ENCODE peak calls at places on chromosomes 11 and 22, in four cellular contexts. G is GM12878, Q is HepG2, Y is H1. F is an unnamed sample.

GRCh38 chr11:8102965-8103364 is 22.0 kb downstream of the TUB start:
- DNase-seq in G (no peak), Q (no peak), Y (no peak), F (no peak)

GRCh38 chr11:10327254-10327653 is 22.4 kb downstream of the ADM start:
- DNase-seq in G (no peak), Q (no peak), Y (no peak), F (peak)

GRCh38 chr11:103541186-103541795 is 432.1 kb downstream of the DYNC2H1 start:
- DNase-seq in G (no peak), Q (no peak), Y (no peak), F (no peak)

GRCh38 chr22:19916006-19916405 is 25.6 kb upstream of the COMT start:
- DNase-seq in G (no peak), Q (no peak), Y (no peak), F (no peak)

GRCh38 chr22:37303821-37304274 is 21.5 kb downstream of the CYTH4 start:
- DNase-seq in G (no peak), Q (peak), Y (no peak), F (peak)

GRCh38 chr22:45757936-45758335 is 86.3 kb downstream of the ATXN10 start:
- DNase-seq in G (no peak), Q (no peak), Y (no peak), F (no peak)

GRCh38 chr22:50683086-50683993 is 10.7 kb downstream of the SHANK3 start:
- DNase-seq in G (peak), Q (no peak), Y (no peak), F (no peak)

GRCh38 chr11:123628936-123629683 is 25.3 kb downstream of the SCN3B start:
- DNase-seq in G (no peak), Q (no peak), Y (no peak), F (no peak)

GRCh38 chr11:44916316-44916715 is 34.4 kb downstream of the TP53I11 start:
- DNase-seq in G (no peak), Q (no peak), Y (no peak), F (no peak)

GRCh38 chr22:50471962-50472361 is 2.9 kb downstream of the SBF1 start:
- DNase-seq in G (no peak), Q (no peak), Y (no peak), F (no peak)

GRCh38 chr22:25447067-25447688 is 117.3 kb upstream of the GRK3 start:
- DNase-seq in G (no peak), Q (peak), Y (no peak), F (peak)

GRCh38 chr11:107457205-107457557 is 444 bp downstream of the CWF19L2 start:
- DNase-seq in G (no peak), Q (no peak), Y (no peak), F (peak)

GRCh38 chr11:72750556-72751292 is 1.5 kb downstream of the ARAP1 start:
- DNase-seq in G (no peak), Q (no peak), Y (no peak), F (peak)

GRCh38 chr11:72751293-72752087 is 718 bp downstream of the ARAP1 start:
- DNase-seq in G (no peak), Q (no peak), Y (no peak), F (peak)

GRCh38 chr11:72754149-72754543 is 1.9 kb upstream of the ARAP1 start:
- DNase-seq in G (no peak), Q (no peak), Y (no peak), F (no peak)

GRCh38 chr11:72753341-72754148 is 1.3 kb upstream of the ARAP1 start:
- DNase-seq in G (no peak), Q (peak), Y (no peak), F (no peak)

DNA sequence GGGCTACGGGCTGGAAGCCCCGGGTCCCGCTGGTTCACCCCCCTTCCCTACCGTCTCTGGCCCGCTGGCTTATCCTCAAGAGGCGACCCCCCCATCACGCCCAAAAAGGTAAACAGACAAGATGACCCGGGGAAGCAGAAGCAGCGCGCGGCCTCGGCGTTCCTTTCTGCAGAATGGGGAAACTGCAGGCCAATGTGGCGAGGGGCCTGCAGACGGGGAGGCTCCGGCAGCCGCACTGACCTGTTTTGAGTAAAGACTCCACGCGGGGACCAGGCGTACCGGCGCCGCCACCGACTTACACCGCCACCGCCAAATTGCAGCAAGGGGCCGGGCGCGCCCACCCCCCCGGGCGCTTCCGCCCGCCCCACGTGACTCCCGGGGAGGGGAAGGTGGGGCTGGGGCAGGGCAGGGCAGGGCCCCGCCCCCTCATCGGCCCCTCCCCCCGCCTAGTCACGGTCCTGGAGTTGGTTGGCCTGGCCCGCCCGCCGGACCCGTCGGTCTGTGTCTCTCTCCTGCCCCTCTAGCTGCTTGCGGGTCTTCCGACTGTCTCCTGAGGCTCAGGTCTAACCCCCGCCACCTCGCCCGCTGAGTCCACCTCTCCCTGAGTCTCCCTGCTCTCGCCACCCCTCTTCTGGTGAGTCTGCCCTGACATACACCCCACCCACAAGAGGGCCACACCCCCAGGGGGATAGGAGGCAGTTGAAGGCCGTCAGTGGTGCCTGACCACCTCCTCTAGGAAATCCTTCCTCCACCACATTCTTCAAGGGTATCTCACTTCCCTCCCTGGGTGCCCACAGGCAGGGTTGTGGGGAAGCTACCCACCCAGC is at the start of gene ARAP1:
- DNase-seq in G (no peak), Q (peak), Y (no peak), F (peak)
- TF ChIP-seq CBX5 in G (no peak), Q (no peak), Y (no peak), F (no peak)

GRCh38 chr11:94452988-94453387 is 40.7 kb downstream of the MRE11 start:
- DNase-seq in G (no peak), Q (no peak), Y (no peak), F (no peak)
- TF ChIP-seq CBX5 in G (no peak), Q (no peak), Y (no peak), F (no peak)

GRCh38 chr22:44525872-44526271 is 27.8 kb upstream of the RTL6 start:
- DNase-seq in G (no peak), Q (no peak), Y (no peak), F (no peak)
- TF ChIP-seq CBX5 in G (no peak), Q (no peak), Y (no peak), F (no peak)

GRCh38 chr11:43908191-43908590 is 27.6 kb downstream of the ALKBH3 start:
- DNase-seq in G (no peak), Q (no peak), Y (no peak), F (no peak)

GRCh38 chr11:43907028-43907966 is 26.7 kb downstream of the ALKBH3 start:
- DNase-seq in G (no peak), Q (no peak), Y (no peak), F (no peak)

GRCh38 chr11:43903969-43904368 is 23.3 kb downstream of the ALKBH3 start:
- DNase-seq in G (no peak), Q (no peak), Y (no peak), F (no peak)

GRCh38 chr11:43904737-43905515 is 24.3 kb downstream of the ALKBH3 start:
- DNase-seq in G (no peak), Q (no peak), Y (no peak), F (no peak)

DNA sequence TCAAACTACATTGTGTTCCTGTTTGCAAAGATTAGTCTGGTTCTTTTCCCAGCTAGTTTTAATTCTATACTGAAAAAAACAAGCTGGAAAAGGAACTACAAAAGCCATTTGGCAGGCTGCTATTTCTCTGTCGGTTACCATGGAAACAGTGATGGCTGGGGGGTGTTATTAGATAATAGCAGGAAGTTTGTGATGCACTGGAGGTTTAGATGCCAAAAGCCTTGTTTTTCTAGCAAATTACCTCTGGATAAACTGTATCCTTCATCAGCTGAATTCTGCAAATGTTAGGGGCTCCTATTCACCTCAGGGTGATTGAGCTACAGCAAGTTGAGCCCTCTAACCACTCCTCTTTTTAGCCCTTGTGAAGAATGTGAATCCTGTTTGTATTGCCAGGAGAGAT is 25.2 kb downstream of the ALKBH3 start:
- DNase-seq in G (no peak), Q (no peak), Y (no peak), F (no peak)
- TF ChIP-seq CBX5 in G (no peak), Q (no peak), Y (no peak), F (no peak)

GRCh38 chr11:109939176-109939810 is 153.9 kb upstream of the ZC3H12C start:
- DNase-seq in G (no peak), Q (peak), Y (no peak), F (peak)
- TF ChIP-seq CBX5 in G (no peak), Q (no peak), Y (no peak), F (no peak)

GRCh38 chr22:33639588-33640254 is 280.6 kb downstream of the LARGE1 start:
- DNase-seq in G (no peak), Q (no peak), Y (no peak), F (no peak)
- TF ChIP-seq CBX5 in G (no peak), Q (no peak), Y (no peak), F (no peak)

GRCh38 chr11:42972741-42973140 is 339.1 kb upstream of the API5 start:
- DNase-seq in G (no peak), Q (no peak), Y (no peak), F (no peak)

GRCh38 chr11:42967653-42968052 is 344.1 kb upstream of the API5 start:
- DNase-seq in G (no peak), Q (no peak), Y (no peak), F (no peak)
- TF ChIP-seq CBX5 in G (no peak), Q (no peak), Y (no peak), F (no peak)

GRCh38 chr11:129695543-129696308 is 119.9 kb upstream of the TMEM45B start:
- DNase-seq in G (no peak), Q (peak), Y (peak), F (peak)
- TF ChIP-seq CBX5 in G (no peak), Q (no peak), Y (no peak), F (no peak)

DNA sequence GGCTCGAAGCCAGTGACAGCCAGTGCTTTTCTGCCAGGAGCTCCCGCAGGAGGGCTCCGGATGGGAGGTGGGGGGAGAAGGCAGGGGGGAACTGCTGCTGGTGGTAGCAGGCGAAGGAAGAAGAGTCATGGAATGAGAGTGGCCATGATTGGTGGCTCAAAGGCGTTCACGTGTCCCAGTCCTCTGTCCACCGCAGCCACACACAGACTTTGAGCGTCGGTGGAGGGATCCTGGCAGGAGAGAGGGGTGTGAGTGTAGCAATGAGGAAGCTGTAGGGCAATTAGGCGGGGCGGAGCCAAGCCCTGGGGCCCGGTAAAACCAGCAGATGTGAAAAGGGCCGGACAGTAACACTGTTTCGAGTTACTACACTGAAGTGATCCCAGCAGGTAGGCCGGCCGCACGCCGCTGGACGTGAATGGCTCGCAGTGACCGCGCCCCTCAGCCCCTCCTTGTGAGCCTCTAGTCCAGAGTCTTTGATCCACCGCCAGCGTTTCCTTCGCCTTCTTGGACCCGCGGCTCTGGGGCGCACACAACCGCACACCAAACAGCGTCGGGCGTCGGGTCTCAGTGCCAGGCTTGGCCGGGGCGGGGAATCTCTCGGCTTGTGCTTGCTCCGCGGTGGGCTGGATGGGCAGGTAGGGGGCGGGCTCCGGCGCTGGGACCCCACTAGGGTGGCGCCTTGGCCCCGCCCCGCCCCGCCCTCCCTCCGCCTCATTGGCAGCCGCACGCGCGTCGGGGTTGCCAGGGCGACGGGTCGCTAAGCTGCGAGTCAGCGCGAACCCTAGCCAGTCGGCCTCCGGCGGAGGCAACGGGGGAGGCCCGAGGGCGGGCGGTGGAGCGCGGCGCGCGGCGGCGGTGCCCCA is at the start of gene LRRC10B:
- DNase-seq in G (no peak), Q (no peak), Y (no peak), F (peak)
- TF ChIP-seq CBX5 in G (no peak), Q (no peak), Y (no peak), F (no peak)

DNA sequence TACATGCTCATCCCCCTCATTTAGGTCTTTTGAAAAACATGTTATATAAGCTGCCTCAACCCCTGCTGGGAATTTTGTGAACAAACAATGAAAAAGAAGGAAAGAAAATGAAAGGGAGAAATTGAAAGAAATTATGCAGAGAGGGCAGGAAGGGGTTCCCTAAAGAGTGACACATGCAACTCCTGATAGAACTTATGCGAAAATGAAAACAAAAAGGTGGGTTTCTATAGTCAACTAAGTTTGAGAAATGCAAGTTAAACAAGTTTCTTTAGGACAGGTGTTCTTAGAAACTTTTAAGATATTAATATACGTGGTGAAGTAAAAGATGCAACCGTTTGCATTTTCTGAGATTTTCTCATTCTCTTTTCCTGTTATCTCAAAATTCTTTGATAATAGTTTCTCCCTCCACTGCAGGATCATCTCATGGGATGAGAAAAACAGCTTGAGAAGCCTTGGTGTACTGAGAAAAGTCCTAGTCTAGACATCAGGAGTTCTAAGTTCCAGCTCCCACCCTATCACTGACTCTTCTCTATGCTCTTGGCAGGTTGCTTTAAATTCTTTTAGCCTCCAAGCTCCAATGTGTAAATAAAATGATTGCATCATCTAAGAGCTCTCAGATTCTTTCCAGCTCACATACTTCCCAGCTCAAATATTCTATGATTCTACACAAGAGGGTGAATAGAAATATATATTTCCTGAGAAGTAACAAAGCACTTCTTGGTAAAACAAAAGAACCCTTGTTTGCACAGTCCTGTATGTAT is 109.2 kb downstream of the FAM76B start:
- DNase-seq in G (no peak), Q (no peak), Y (no peak), F (no peak)
- TF ChIP-seq CBX5 in G (no peak), Q (no peak), Y (no peak), F (no peak)

F was measured in K562.